ENCODE peak calls at places on chromosomes 2 and 18, in six cellular contexts. H is AML-193, K is iris pigment epithelial cell, J is hypothalamus, W is vagina, F is GM13976. L is an unnamed sample.

GRCh38 chr2:159712929-159713575 is 746 bp downstream of the MARCHF7 start:
- DNase-seq in K (peak), F (no peak), H (peak), J (no peak), W (no peak), L (no peak)

GRCh38 chr2:225429718-225430117 is 30.2 kb downstream of the NYAP2 start:
- DNase-seq in H (no peak), F (no peak), W (no peak), K (peak), J (peak), L (peak)

GRCh38 chr2:205405752-205406151 is 276.5 kb upstream of the NRP2 start:
- DNase-seq in W (no peak), H (no peak), J (no peak), F (no peak), K (peak), L (no peak)

GRCh38 chr2:230956827-230957755 is 32.0 kb upstream of the GPR55 start:
- DNase-seq in F (peak), H (no peak), K (peak), W (no peak), J (no peak), L (peak)

GRCh38 chr2:25227576-25227975 is 59.2 kb upstream of the POMC start:
- DNase-seq in K (no peak), J (no peak), H (no peak), W (no peak), F (no peak), L (peak)

GRCh38 chr2:20400787-20401494 is 45.9 kb upstream of the RHOB start:
- DNase-seq in H (no peak), J (no peak), K (no peak), W (no peak), F (no peak), L (no peak)

GRCh38 chr2:28274911-28275685 is 117.6 kb upstream of the FOSL2 start:
- DNase-seq in H (no peak), W (no peak), F (peak), K (peak), J (no peak), L (peak)

GRCh38 chr2:156399950-156400703 is 36.1 kb upstream of the GPD2 start:
- DNase-seq in F (peak), J (peak), K (peak), W (no peak), H (peak), L (peak)

GRCh38 chr2:166106431-166107015 is 21.3 kb downstream of the SCN1A start:
- DNase-seq in W (no peak), H (no peak), F (no peak), K (peak), J (no peak), L (peak)

GRCh38 chr18:24949908-24950307 is 402.1 kb downstream of the ZNF521 start:
- DNase-seq in F (no peak), H (no peak), W (no peak), J (no peak), K (no peak), L (no peak)

GRCh38 chr2:101185085-101185484 is 33.9 kb upstream of the TBC1D8 start:
- DNase-seq in J (no peak), K (no peak), F (no peak), H (no peak), W (no peak), L (no peak)

GRCh38 chr2:233013027-233013461 is at the start of gene NGEF:
- DNase-seq in W (peak), K (no peak), J (no peak), H (no peak), F (no peak), L (no peak)

GRCh38 chr2:28296904-28297303 is 95.8 kb upstream of the FOSL2 start:
- DNase-seq in F (no peak), H (no peak), W (no peak), J (no peak), K (peak), L (no peak)

GRCh38 chr2:5444854-5445253 is 247.3 kb upstream of the SOX11 start:
- DNase-seq in H (no peak), W (no peak), K (no peak), J (no peak), F (no peak), L (no peak)

GRCh38 chr18:61992923-61993322 is 100.1 kb upstream of the RNF152 start:
- DNase-seq in J (no peak), H (peak), K (peak), F (no peak), W (no peak), L (no peak)

GRCh38 chr2:23420091-23420839 is 35.3 kb downstream of the KLHL29 start:
- DNase-seq in W (no peak), F (no peak), K (no peak), H (no peak), J (no peak), L (no peak)

GRCh38 chr2:64319930-64320329 is 134.0 kb upstream of the LGALSL start:
- DNase-seq in F (no peak), W (no peak), J (no peak), K (no peak), H (no peak), L (no peak)

GRCh38 chr2:182378759-182379158 is 48.1 kb downstream of the PDE1A start:
- DNase-seq in W (no peak), H (no peak), J (no peak), K (no peak), F (no peak), L (no peak)

GRCh38 chr2:1140389-1141003 is 189.8 kb downstream of the SNTG2 start:
- DNase-seq in K (no peak), H (no peak), F (peak), W (no peak), J (no peak), L (peak)

GRCh38 chr2:204544961-204545860 is at the start of gene PARD3B:
- DNase-seq in W (no peak), H (peak), J (peak), K (peak), F (peak), L (peak)

GRCh38 chr2:135052997-135053474 is 944 bp downstream of the RAB3GAP1 start:
- DNase-seq in H (no peak), K (peak), J (no peak), W (no peak), F (peak), L (peak)

GRCh38 chr2:3127279-3127690 is 250.3 kb downstream of the EIPR1 start:
- DNase-seq in W (no peak), H (no peak), K (no peak), J (no peak), F (no peak), L (no peak)

GRCh38 chr18:34773961-34774754 is 64.1 kb downstream of the DTNA start:
- DNase-seq in W (no peak), F (no peak), K (peak), J (peak), H (no peak), L (no peak)

L was measured in mesendoderm.